ENCODE peak calls at places on chromosome 5, in four cellular contexts. C is K562, A is GM12891, R is GM12878. S is an unnamed sample.

GRCh38 chr5:90134892-90135291 is 274.7 kb downstream of the CETN3 start:
- DNase-seq in R (no peak), A (no peak), C (no peak), S (no peak)

GRCh38 chr5:16671208-16671607 is 54.4 kb upstream of the RETREG1 start:
- DNase-seq in R (no peak), C (no peak), A (no peak), S (no peak)

GRCh38 chr5:96117863-96118651 is 156.4 kb upstream of the ELL2 start:
- DNase-seq in A (no peak), C (no peak), R (no peak), S (no peak)

GRCh38 chr5:172905771-172906170 is 53.5 kb upstream of the RPL26L1 start:
- DNase-seq in R (no peak), C (no peak), A (no peak), S (no peak)

GRCh38 chr5:111197523-111197922 is 26.7 kb upstream of the CAMK4 start:
- DNase-seq in R (no peak), C (no peak), A (no peak), S (no peak)

GRCh38 chr5:124053340-124053739 is 541.4 kb downstream of the CSNK1G3 start:
- DNase-seq in C (no peak), R (no peak), A (no peak), S (no peak)

GRCh38 chr5:96692436-96692835 is 30.3 kb downstream of the CAST start:
- DNase-seq in C (no peak), R (no peak), A (no peak), S (peak)

GRCh38 chr5:113063927-113064326 is 87.3 kb downstream of the DCP2 start:
- DNase-seq in C (no peak), A (no peak), R (no peak), S (no peak)

GRCh38 chr5:10355071-10355889 is 1.8 kb downstream of the MARCHF6 start:
- DNase-seq in A (no peak), C (no peak), R (no peak), S (no peak)

GRCh38 chr5:74107899-74108298 is 481.9 kb downstream of the ARHGEF28 start:
- DNase-seq in R (no peak), C (no peak), A (no peak), S (no peak)

GRCh38 chr5:24899180-24899579 is 254.4 kb upstream of the CDH10 start:
- DNase-seq in R (no peak), A (no peak), C (no peak), S (peak)

GRCh38 chr5:113194125-113194524 is 217.5 kb downstream of the DCP2 start:
- DNase-seq in R (no peak), C (no peak), A (no peak), S (no peak)

GRCh38 chr5:127298036-127298429 is 7.4 kb downstream of the MEGF10 start:
- DNase-seq in C (no peak), A (no peak), R (no peak), S (no peak)

GRCh38 chr5:177588413-177588909 is 3.5 kb upstream of the TMED9 start:
- DNase-seq in C (peak), R (no peak), A (no peak), S (no peak)

GRCh38 chr5:55601209-55601618 is 66.5 kb upstream of the PLPP1 start:
- DNase-seq in A (no peak), R (no peak), C (no peak), S (no peak)

GRCh38 chr5:177980776-177981175 is 15.3 kb downstream of the PROP1 start:
- DNase-seq in R (no peak), C (no peak), A (no peak), S (no peak)

GRCh38 chr5:158013939-158014338 is 155.0 kb upstream of the CLINT1 start:
- DNase-seq in R (no peak), C (no peak), A (no peak), S (no peak)

GRCh38 chr5:79474416-79475173 is 39.3 kb downstream of the HOMER1 start:
- DNase-seq in C (no peak), R (no peak), A (no peak), S (no peak)

GRCh38 chr5:123754903-123755302 is 242.9 kb downstream of the CSNK1G3 start:
- DNase-seq in C (no peak), R (no peak), A (no peak), S (no peak)

GRCh38 chr5:122846051-122846567 is 696 bp downstream of the SNX24 start:
- DNase-seq in A (no peak), R (no peak), C (no peak), S (no peak)

GRCh38 chr5:74212336-74212735 is 428.2 kb downstream of the ENC1 start:
- DNase-seq in C (peak), R (no peak), A (no peak), S (no peak)

GRCh38 chr5:138502521-138502920 is 37.2 kb downstream of the EGR1 start:
- DNase-seq in R (no peak), C (no peak), A (no peak), S (no peak)

GRCh38 chr5:1763548-1763911 is 36.1 kb downstream of the MRPL36 start:
- DNase-seq in C (peak), A (no peak), R (no peak), S (no peak)

GRCh38 chr5:150227606-150228273 is 37.9 kb downstream of the SLC6A7 start:
- DNase-seq in A (no peak), C (no peak), R (no peak), S (no peak)

GRCh38 chr5:54229041-54229780 is 81.2 kb downstream of the ARL15 start:
- DNase-seq in C (peak), R (no peak), A (peak), S (no peak)

GRCh38 chr5:151084363-151084762 is 3.5 kb upstream of the TNIP1 start:
- DNase-seq in C (no peak), A (no peak), R (no peak), S (no peak)

GRCh38 chr5:62689599-62690368 is 111.2 kb downstream of the LRRC70 start:
- DNase-seq in A (no peak), C (no peak), R (no peak), S (peak)

GRCh38 chr5:123809594-123810172 is 297.7 kb downstream of the CSNK1G3 start:
- DNase-seq in A (no peak), R (no peak), C (no peak), S (no peak)

GRCh38 chr5:172004824-172005237 is 1.6 kb downstream of the FBXW11 start:
- DNase-seq in A (no peak), C (no peak), R (peak), S (peak)

GRCh38 chr5:18745591-18745987 is 1111.3 kb downstream of the TAF11L14 start:
- DNase-seq in A (no peak), R (no peak), C (no peak), S (peak)

GRCh38 chr5:17346811-17347210 is 129.4 kb downstream of the BASP1 start:
- DNase-seq in A (no peak), C (no peak), R (no peak), S (no peak)

GRCh38 chr5:77087484-77088291 is 603 bp upstream of the ZBED3 start:
- DNase-seq in A (no peak), C (no peak), R (no peak), S (no peak)

DNA sequence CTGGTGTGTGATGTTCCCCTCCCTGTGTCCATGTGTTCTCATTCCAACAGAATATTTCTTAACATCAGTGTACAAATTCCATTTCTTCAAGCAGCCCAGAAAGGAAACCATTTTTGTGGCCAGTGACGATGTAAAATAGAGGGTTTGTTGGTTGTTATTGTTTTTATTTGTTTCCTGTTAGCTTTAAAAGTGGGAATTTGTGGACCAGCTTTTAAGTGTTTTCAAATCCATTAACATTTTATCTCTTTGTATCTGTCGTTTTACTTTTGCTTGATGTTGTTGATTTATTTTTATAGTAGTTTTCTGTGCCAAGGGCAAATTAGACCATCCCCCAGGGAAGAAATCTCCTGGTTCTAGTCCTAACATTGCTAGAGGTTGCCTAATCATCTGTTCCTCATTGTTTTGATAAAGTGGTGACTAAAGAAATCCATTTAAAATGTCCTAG is 100.0 kb downstream of the GDNF start:
- DNase-seq in A (no peak), C (no peak), R (no peak), S (no peak)
- TF ChIP-seq SPI1 in A (no peak), C (no peak), R (no peak), S (no peak)

GRCh38 chr5:176530983-176531901 is 6.0 kb downstream of the RNF44 start:
- DNase-seq in A (no peak), R (no peak), C (no peak), S (no peak)
- TF ChIP-seq SPI1 in A (no peak), R (no peak), C (no peak), S (no peak)

GRCh38 chr5:169954786-169955185 is 25.5 kb downstream of the INSYN2B start:
- DNase-seq in R (no peak), C (no peak), A (no peak), S (no peak)

GRCh38 chr5:169956126-169956525 is 24.2 kb downstream of the INSYN2B start:
- DNase-seq in A (no peak), R (no peak), C (no peak), S (no peak)

GRCh38 chr5:169960659-169961058 is 19.6 kb downstream of the INSYN2B start:
- DNase-seq in R (no peak), A (no peak), C (no peak), S (no peak)

GRCh38 chr5:169956756-169957155 is 23.5 kb downstream of the INSYN2B start:
- DNase-seq in A (no peak), C (no peak), R (no peak), S (no peak)
- TF ChIP-seq SPI1 in A (no peak), C (no peak), R (no peak), S (no peak)

GRCh38 chr5:179208706-179209358 is 136.4 kb downstream of the ADAMTS2 start:
- DNase-seq in R (no peak), A (no peak), C (no peak), S (no peak)

GRCh38 chr5:179207920-179208705 is 137.1 kb downstream of the ADAMTS2 start:
- DNase-seq in A (no peak), C (no peak), R (no peak), S (no peak)

GRCh38 chr5:179211076-179211475 is 134.2 kb downstream of the ADAMTS2 start:
- DNase-seq in R (no peak), A (no peak), C (no peak), S (no peak)

GRCh38 chr5:179210478-179210877 is 134.8 kb downstream of the ADAMTS2 start:
- DNase-seq in C (no peak), R (no peak), A (no peak), S (no peak)

DNA sequence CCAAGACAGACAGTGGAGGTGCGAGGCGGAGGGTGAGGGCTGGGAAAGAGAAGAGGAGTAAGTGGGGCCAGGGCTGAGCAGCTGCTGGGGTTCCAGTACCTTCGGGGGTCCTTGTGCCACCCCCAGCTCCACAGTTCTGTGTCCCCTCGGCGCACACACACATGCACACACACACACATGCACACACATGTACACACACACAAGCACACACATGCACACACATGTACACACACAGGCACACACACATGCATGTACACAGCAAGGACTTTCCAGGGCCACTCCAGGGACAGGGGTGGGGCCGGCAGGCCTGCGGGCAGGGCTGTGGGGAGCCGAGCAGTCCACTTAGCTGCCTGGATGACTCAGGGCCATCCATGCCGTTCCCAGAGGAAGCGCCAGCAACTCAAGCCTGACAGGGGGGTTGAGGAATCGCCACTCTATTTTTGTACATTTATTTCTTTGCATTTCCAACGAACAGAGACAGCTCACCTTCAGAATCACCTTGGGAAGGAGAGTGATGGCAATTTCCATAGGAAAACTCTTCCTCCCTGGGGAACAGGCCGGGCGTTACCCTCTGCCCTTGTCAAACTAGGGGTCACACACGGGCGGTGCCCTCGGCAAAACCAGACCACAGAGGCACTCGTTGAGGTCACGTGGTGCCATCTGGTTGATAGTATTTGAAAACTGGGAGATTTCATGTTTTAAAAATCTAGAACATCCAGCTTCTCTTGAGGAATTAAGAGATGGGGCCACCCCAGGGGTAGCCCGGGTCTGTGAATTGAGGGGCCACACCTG is 135.7 kb downstream of the ADAMTS2 start:
- DNase-seq in R (no peak), A (no peak), C (no peak), S (no peak)
- TF ChIP-seq SPI1 in R (no peak), A (no peak), C (no peak), S (no peak)

GRCh38 chr5:53206562-53206961 is 97.0 kb upstream of the MOCS2 start:
- DNase-seq in A (no peak), C (no peak), R (no peak), S (no peak)

GRCh38 chr5:53211799-53212198 is 102.2 kb upstream of the MOCS2 start:
- DNase-seq in C (no peak), A (no peak), R (no peak), S (no peak)
- TF ChIP-seq SPI1 in C (no peak), A (no peak), R (no peak), S (no peak)

GRCh38 chr5:140258873-140259272 is 44.0 kb downstream of the PFDN1 start:
- DNase-seq in R (no peak), A (no peak), C (no peak), S (no peak)
- TF ChIP-seq SPI1 in R (no peak), A (no peak), C (no peak), S (no peak)

S was measured in HL-60.